ENCODE peak calls at places on chromosomes 12 and 14, in four cellular contexts. Q is right lobe of liver, Y is WERI-Rb-1, B is tibial nerve. F is an unnamed sample.

GRCh38 chr12:70002097-70002911 is 177.3 kb downstream of the MYRFL start:
- DNase-seq in B (no peak), Y (no peak), Q (no peak), F (no peak)

GRCh38 chr12:122081697-122082221 is 3.2 kb downstream of the MLXIP start:
- DNase-seq in Q (no peak), B (no peak), Y (no peak), F (peak; percentile 85)

GRCh38 chr14:24903337-24903736 is 146.6 kb downstream of the STXBP6 start:
- DNase-seq in Q (no peak), Y (no peak), B (no peak), F (no peak)

GRCh38 chr14:103522649-103523582 is at the start of gene CKB:
- DNase-seq in Q (no peak), Y (peak; percentile 82), B (no peak), F (no peak)

GRCh38 chr12:81729781-81730180 is 29.4 kb downstream of the PPFIA2 start:
- DNase-seq in Q (no peak), B (no peak), Y (no peak), F (no peak)

GRCh38 chr14:21220874-21221477 is 48.3 kb downstream of the HNRNPC start:
- DNase-seq in Q (no peak), B (no peak), Y (no peak), F (no peak)

GRCh38 chr14:76957224-76957881 is 71.2 kb downstream of the IRF2BPL start:
- DNase-seq in Y (no peak), Q (no peak), B (no peak), F (no peak)

GRCh38 chr12:124713041-124713435 is 145.6 kb upstream of the NCOR2 start:
- DNase-seq in B (peak; percentile 42), Q (no peak), Y (no peak), F (no peak)

GRCh38 chr14:67940894-67941455 is 121.4 kb downstream of the RAD51B start:
- DNase-seq in Y (no peak), B (no peak), Q (no peak), F (no peak)

GRCh38 chr12:54725233-54725843 is 77.2 kb upstream of the DCD start:
- DNase-seq in Y (peak; percentile 14), Q (no peak), B (no peak), F (no peak)

GRCh38 chr12:94545937-94546771 is 86.5 kb upstream of the CEP83 start:
- DNase-seq in B (no peak), Y (peak; percentile 69), Q (peak; percentile 74), F (no peak)

GRCh38 chr12:26401874-26402273 is 206.5 kb downstream of the SSPN start:
- DNase-seq in Q (no peak), B (no peak), Y (no peak), F (no peak)

GRCh38 chr12:2548095-2548494 is 246.7 kb upstream of the FKBP4 start:
- DNase-seq in Q (no peak), Y (peak; percentile 24), B (no peak), F (no peak)

GRCh38 chr12:45730116-45730841 is 773 bp downstream of the ARID2 start:
- DNase-seq in Q (peak; percentile 69), Y (peak; percentile 23), B (peak; percentile 17), F (peak; percentile 73)

GRCh38 chr12:112584266-112584722 is 165.5 kb downstream of the PTPN11 start:
- DNase-seq in B (no peak), Q (no peak), Y (no peak), F (no peak)

GRCh38 chr14:105333020-105333490 is 18.5 kb downstream of the PACS2 start:
- DNase-seq in B (no peak), Q (peak; percentile 46), Y (no peak), F (no peak)

GRCh38 chr12:26630546-26631027 is 202.4 kb downstream of the ITPR2 start:
- DNase-seq in Y (no peak), Q (peak; percentile 71), B (no peak), F (no peak)

GRCh38 chr14:39368261-39368959 is 63.8 kb downstream of the FBXO33 start:
- DNase-seq in B (no peak), Q (no peak), Y (peak; percentile 53), F (no peak)

GRCh38 chr14:52551696-52552062 is 626 bp downstream of the TXNDC16 start:
- DNase-seq in B (no peak), Y (peak; percentile 25), Q (no peak), F (no peak)

GRCh38 chr14:59177229-59177628 is 11.2 kb upstream of the DAAM1 start:
- DNase-seq in Y (no peak), Q (no peak), B (no peak), F (no peak)

GRCh38 chr12:109497675-109498074 is 20.2 kb downstream of the UBE3B start:
- DNase-seq in Q (no peak), B (no peak), Y (no peak), F (no peak)

GRCh38 chr12:56529656-56530055 is 8.0 kb downstream of the RBMS2 start:
- DNase-seq in Y (no peak), B (no peak), Q (no peak), F (no peak)

GRCh38 chr14:33899723-33900341 is 51.0 kb downstream of the EGLN3 start:
- DNase-seq in B (no peak), Q (no peak), Y (no peak), F (no peak)

GRCh38 chr14:92903359-92903758 is 19.6 kb upstream of the CHGA start:
- DNase-seq in B (no peak), Q (no peak), Y (no peak), F (no peak)

GRCh38 chr12:42323856-42324255 is 2.0 kb downstream of the ZCRB1 start:
- DNase-seq in B (no peak), Q (no peak), Y (no peak), F (no peak)

GRCh38 chr12:89101440-89101839 is 250.9 kb downstream of the DUSP6 start:
- DNase-seq in Q (no peak), B (no peak), Y (no peak), F (no peak)

GRCh38 chr12:76890407-76891143 is 11.8 kb upstream of the CSRP2 start:
- DNase-seq in Y (no peak), Q (no peak), B (no peak), F (peak; percentile 4)

GRCh38 chr12:93060666-93061413 is 131.7 kb upstream of the EEA1 start:
- DNase-seq in B (no peak), Q (no peak), Y (no peak), F (no peak)

GRCh38 chr14:101851183-101851582 is 89.7 kb downstream of the PPP2R5C start:
- DNase-seq in B (no peak), Q (no peak), Y (no peak), F (no peak)
- H3K27ac ChIP-seq in B (no peak overlapping the region), Q (no peak overlapping the region), Y (no peak overlapping the region), F (no peak overlapping the region)

GRCh38 chr14:99377951-99378350 is 102.7 kb downstream of the SETD3 start:
- DNase-seq in B (no peak), Q (peak; percentile 3), Y (no peak), F (no peak)
- H3K27ac ChIP-seq in B (no peak overlapping the region), Q (no peak overlapping the region), Y (no peak overlapping the region), F (no peak overlapping the region)

GRCh38 chr12:53463802-53464375 is 12.0 kb downstream of the PCBP2 start:
- DNase-seq in B (no peak), Q (no peak), Y (no peak), F (no peak)

GRCh38 chr12:53462935-53463334 is 11.0 kb downstream of the PCBP2 start:
- DNase-seq in Y (no peak), Q (no peak), B (no peak), F (no peak)

GRCh38 chr12:53459097-53459496 is 7.2 kb downstream of the PCBP2 start:
- DNase-seq in Y (no peak), Q (no peak), B (no peak), F (no peak)

GRCh38 chr12:53461059-53461458 is 9.2 kb downstream of the PCBP2 start:
- DNase-seq in Y (peak; percentile 58), Q (no peak), B (no peak), F (no peak)

DNA sequence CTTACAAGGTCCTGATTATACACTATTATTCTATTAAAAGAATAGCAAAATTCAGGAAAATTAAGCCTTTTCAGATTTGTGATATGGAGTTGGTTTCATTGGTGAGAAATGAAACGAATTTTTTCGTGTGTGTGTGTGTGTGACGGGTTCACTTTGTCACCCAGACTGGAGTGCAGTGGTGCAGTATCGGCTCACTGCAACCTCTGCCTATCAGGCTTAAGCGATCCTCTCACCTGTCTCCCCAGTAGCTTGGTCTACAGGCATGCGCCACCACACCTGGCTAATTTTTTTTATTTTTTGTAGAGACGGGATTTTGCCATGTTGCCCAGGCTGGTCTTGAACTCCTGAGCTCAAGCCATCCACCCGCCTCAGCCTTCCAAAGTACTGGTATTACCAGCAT is 9.7 kb downstream of the PCBP2 start:
- DNase-seq in Q (no peak), B (no peak), Y (no peak), F (no peak)
- H3K27ac ChIP-seq in Q (no peak overlapping the region), B (no peak overlapping the region), Y (no peak overlapping the region), F (no peak overlapping the region)

DNA sequence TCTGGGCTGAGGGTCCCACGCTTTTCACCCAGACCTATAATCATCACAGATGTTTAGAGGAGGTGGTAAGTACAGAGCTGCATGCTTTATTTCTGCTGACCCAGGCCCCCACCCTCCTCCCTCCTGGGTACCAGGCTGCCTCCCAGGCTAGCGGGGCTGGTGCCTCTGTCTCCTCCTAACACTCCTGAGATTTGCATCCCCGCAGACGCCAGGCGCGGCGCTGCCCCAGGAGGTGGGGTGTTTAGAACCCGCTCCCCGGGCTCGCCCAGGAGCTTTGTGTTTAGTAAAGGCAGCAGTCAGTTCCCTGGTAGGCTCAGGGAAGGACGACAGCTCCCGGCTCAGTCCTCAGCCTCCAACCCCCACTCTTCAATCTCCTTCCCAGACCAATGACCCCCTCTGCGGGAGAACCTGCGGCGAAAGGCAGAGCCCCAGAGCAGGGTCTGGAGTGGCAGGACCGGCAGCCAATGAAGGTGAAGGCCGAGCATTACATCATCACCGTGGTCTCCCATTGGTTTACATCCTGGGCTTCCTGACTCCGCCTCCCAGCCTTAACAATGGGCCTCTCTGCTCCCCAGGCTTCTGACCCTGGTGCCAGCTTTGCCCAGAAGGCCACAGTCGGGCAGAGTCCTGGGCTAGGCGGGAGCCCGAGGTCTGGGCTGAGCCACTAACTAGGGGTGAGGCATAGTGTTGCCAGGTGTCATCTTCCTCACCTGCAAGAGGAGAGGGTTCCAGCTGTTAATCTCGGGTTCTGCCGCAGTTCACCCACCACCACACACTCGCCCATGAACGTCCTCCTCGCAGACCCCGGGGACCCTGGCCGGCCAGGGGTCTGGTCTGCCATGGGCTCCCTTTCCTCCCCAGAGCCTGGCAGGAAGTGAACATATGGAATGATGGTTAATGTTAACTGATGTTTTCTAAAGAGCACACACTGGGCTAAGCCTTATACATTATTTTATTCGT is 57.5 kb downstream of the CALM1 start:
- DNase-seq in Y (peak; percentile 87), B (peak; percentile 38), Q (peak; percentile 70), F (no peak)
- H3K27ac ChIP-seq in Y (no peak overlapping the region), B (peak overlapping the region; percentile 30), Q (peak overlapping the region; percentile 67), F (no peak overlapping the region)

DNA sequence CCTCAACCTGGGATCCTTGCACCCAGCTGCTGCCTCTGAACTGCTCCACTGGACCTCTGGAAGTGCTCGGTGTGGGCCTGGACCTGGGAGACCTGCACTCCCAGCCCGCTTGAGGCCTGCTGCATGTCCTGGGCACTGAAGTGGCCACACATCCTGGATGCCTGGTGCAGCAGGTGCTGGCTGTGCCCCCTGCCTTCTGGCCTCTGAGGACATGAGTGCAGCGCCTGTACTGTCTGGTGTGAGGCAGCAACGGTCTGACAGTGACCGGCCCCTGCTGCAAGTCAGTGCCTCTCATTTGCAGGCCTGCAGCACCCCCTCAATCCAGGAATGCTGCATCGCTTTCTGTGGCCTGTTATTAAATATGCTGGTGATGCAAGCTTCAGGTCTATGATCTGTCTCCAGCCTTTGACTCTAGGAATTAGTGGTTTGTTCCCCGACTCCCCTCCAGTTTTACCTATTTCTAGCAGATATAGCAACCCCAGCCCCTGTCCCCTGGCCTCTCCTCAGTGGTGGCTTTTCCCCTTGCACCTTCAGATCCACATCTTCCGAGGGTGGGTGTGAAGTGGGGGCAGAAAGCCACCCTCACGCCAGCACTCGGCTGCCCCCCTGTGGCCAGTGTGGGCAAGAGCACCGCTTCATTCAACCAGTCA is 3.6 kb downstream of the SMIM41 start:
- DNase-seq in Q (peak; percentile 60), Y (peak; percentile 71), B (no peak), F (peak; percentile 57)
- H3K27ac ChIP-seq in Q (no peak overlapping the region), Y (no peak overlapping the region), B (peak overlapping the region; percentile 80), F (no peak overlapping the region)

F was measured in CD4-positive, CD25-positive, alpha-beta regulatory T cell.